ENCODE peak calls at places on chromosome 12, in five cellular contexts. C is H1, Y is K562, I is HepG2, D is HCT116. P is an unnamed sample.

GRCh38 chr12:27711312-27711682 is 665 bp downstream of the MRPS35 start:
- DNase-seq in C (no peak), Y (peak; percentile 18), I (no peak), D (no peak), P (no peak)

GRCh38 chr12:3951380-3952135 is 78.4 kb upstream of the PARP11 start:
- DNase-seq in C (no peak), Y (no peak), I (no peak), D (no peak), P (no peak)

GRCh38 chr12:4037747-4038312 is 164.6 kb upstream of the PARP11 start:
- DNase-seq in C (no peak), Y (peak; percentile 10), I (peak; percentile 44), D (no peak), P (no peak)

GRCh38 chr12:21369141-21369980 is 3.3 kb upstream of the IAPP start:
- DNase-seq in C (no peak), Y (no peak), I (no peak), D (no peak), P (no peak)

GRCh38 chr12:104177663-104178501 is 37.7 kb upstream of the TXNRD1 start:
- DNase-seq in C (no peak), Y (peak; percentile 32), I (peak; percentile 8), D (peak; percentile 33), P (no peak)

GRCh38 chr12:89678225-89678624 is 30.4 kb downstream of the ATP2B1 start:
- DNase-seq in C (no peak), Y (peak; percentile 18), I (no peak), D (no peak), P (no peak)

GRCh38 chr12:110889361-110889760 is 31.0 kb downstream of the MYL2 start:
- DNase-seq in C (no peak), Y (no peak), I (no peak), D (no peak), P (no peak)

GRCh38 chr12:29650371-29650770 is 133.4 kb downstream of the TMTC1 start:
- DNase-seq in C (no peak), Y (no peak), I (no peak), D (no peak), P (no peak)

GRCh38 chr12:131735863-131736806 is 25.2 kb downstream of the SFSWAP start:
- DNase-seq in C (no peak), Y (no peak), I (no peak), D (no peak), P (no peak)

GRCh38 chr12:77229640-77230442 is 164.5 kb upstream of the E2F7 start:
- DNase-seq in C (no peak), Y (no peak), I (no peak), D (no peak), P (no peak)

GRCh38 chr12:114403690-114404450 is 2.1 kb downstream of the TBX5 start:
- DNase-seq in C (no peak), Y (no peak), I (no peak), D (no peak), P (no peak)
- TF ChIP-seq EZH2 in C (peak; percentile 25), Y (no peak), I (no peak), D (no peak), P (no peak)

DNA sequence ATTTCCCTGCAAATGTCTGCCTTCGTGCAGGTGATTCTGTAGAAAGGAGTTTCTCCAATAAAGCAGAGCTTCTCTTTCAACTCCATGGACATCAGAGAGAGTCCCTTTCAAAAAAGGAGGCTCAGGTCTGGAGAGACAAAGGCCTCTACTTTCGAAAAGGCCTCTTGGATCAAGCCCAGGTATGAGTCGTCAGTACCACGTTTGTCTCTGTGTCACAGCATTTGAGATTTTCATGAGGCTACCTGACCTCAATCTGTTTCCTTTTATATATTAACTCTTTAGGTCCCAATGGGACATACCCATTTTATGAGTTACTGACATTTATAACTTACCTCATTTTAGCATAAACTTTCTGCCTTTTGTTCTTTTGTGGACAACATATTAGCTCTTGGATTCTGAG is 290.8 kb downstream of the RPAP3 start:
- DNase-seq in C (no peak), Y (no peak), I (no peak), D (no peak), P (no peak)
- TF ChIP-seq YY1 in C (no peak), Y (no peak), I (no peak), D (no peak), P (no peak)

DNA sequence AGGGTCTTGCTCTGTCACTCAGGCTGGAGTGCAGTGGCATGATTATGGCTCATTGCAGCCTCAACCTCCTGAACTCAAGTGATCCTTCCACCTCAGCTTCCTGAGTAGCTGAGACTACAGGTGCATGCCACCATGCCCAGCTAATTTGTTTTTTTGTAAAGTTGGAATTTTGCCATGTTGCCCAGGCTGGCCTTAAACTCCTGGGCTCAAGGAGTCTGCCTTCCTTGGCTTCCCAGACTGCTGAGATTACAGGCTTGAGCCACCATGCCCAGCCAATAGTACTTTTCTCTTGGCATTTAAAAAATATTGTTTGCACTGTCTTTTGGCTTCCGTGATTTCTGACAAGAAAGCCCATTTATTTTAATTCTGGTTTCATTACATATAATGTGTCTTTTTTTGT is 61.3 kb downstream of the DIP2B start:
- DNase-seq in C (no peak), Y (no peak), I (no peak), D (no peak), P (no peak)
- TF ChIP-seq EZH2 in C (no peak), Y (no peak), I (no peak), D (no peak), P (no peak)

DNA sequence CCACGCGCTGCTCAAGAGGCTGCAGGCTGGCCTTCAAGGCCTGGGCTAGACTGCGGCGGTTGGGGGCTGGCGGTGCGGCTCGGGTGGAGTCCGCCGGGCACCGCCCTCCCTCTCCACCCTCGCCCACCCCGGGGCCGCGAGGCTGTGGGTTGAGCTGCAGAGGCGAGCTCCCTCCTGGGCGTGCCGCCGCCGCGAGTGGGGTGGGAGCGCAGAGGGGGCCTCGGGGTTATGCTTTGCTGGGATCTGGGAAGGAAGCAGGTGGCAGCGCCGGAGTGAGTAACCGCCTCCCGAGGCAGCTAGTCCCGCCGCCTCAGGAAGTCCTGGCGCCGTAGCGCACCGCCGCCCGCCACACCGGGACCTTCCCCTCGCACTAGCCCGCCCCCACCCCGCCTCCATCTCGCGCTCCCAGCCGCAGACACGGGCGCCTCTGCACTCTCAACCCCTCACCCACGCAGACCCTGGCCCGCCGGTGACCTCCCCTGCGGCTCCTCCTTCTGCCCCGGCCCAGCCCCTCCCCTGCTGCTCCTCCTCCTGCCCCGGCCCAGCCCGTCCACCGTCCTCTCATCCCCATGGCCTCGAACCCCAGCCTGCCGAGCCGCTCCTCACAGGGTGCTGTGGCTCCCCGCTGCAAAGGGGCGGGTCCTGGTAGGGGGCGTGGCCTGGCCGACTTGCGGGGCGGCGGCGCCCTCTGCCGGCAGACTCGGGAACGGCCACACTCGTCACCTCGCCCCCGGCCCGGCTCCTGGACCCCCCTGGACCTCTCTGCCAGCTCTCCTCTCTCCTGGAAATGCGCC is 16.6 kb downstream of the TAMALIN start:
- DNase-seq in C (peak; percentile 60), Y (peak; percentile 90), I (peak; percentile 59), D (peak; percentile 62), P (no peak)
- TF ChIP-seq YY1 in C (no peak), Y (peak; percentile 50), I (peak; percentile 73), D (no peak), P (peak; percentile 27)

GRCh38 chr12:54125950-54126695 is 62.7 kb downstream of the SMUG1 start:
- DNase-seq in C (no peak), Y (no peak), I (no peak), D (no peak), P (no peak)
- TF ChIP-seq EZH2 in C (no peak), Y (no peak), I (no peak), D (no peak), P (peak; percentile 50)

DNA sequence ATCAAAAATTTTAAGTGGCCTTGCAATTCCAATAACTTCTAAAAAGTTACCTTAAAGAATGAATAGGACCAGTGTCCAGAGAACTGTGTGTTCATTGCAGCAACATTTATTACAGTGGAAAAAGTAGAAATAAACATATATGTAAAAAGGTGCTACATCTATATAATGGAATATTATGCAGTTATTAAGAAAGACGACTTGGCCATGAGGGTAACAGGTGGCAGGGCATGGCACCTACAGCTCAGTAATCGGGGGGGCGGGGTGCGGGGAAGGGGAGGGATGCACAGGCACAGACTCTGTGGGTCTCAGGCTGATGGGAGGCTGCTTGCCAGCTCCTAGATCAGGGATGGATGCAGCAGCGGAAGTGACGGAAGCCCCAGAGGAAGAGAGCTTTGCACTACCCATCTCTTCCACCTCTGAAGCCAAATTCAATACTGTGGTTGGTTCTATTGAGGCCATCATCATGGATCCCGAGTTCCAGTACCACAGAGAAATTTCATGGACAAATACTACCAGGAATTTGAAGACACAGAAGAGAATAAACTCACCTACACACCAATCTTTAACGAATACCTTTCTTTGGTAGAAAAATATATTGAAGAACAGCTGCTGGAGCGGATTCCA is 14.0 kb downstream of the KRT76 start:
- DNase-seq in C (no peak), Y (no peak), I (no peak), D (no peak), P (no peak)
- TF ChIP-seq YY1 in C (no peak), Y (no peak), I (no peak), D (no peak), P (no peak)

GRCh38 chr12:61385771-61386170 is 874.4 kb upstream of the USP15 start:
- DNase-seq in C (no peak), Y (no peak), I (no peak), D (no peak), P (no peak)
- TF ChIP-seq EZH2 in C (no peak), Y (no peak), I (no peak), D (no peak), P (no peak)

GRCh38 chr12:79058342-79058741 is 193.8 kb downstream of the SYT1 start:
- DNase-seq in C (no peak), Y (no peak), I (peak; percentile 13), D (peak; percentile 77), P (no peak)

GRCh38 chr12:79056775-79057174 is 192.2 kb downstream of the SYT1 start:
- DNase-seq in C (no peak), Y (no peak), I (no peak), D (no peak), P (no peak)

GRCh38 chr12:79055926-79056674 is 191.5 kb downstream of the SYT1 start:
- DNase-seq in C (no peak), Y (no peak), I (no peak), D (peak; percentile 46), P (no peak)

GRCh38 chr12:79053394-79053793 is 188.8 kb downstream of the SYT1 start:
- DNase-seq in C (no peak), Y (no peak), I (no peak), D (no peak), P (no peak)

GRCh38 chr12:79057540-79057939 is 193.0 kb downstream of the SYT1 start:
- DNase-seq in C (no peak), Y (no peak), I (no peak), D (no peak), P (no peak)
- TF ChIP-seq YY1 in C (no peak), Y (no peak), I (no peak), D (no peak), P (no peak)

DNA sequence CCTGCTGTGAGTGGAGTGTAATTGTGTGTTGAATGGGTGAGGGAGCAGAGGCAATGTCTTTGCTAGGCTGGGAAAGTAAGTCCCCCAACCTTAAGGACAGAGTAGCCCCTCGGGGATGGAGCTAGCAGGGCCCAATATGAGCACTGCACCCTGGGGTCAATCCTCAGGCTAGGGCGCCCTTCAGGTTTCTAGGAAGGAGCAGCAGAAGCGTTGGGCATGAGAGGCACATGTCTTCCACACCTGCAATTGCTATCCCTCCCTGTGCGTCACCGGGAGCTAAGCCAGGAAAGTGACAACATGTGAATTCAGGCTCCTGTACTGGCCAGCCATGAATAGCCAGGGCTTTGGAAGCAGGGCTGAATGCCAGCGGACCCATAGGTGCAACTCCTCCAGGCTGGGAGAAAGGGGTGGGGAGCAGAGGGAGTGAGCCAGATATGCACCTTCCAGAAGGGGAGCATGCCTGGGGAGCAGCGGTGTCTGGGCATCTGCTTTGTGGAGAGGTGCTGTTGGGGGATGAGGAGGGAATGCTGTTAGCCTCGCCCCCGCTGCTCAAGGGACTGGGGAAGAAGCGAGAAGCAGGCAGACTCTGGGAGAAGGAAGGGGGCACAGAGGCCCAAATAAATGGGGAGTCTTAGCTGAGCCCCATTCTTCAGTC is 6.0 kb downstream of the HOXC5 start:
- DNase-seq in C (no peak), Y (no peak), I (no peak), D (no peak), P (no peak)
- TF ChIP-seq EZH2 in C (peak; percentile 82), Y (no peak), I (no peak), D (no peak), P (no peak)